ENCODE peak calls at places on chromosomes 16 and 17, in five cellular contexts. B is fibroblast of lung, D is Peyer's patch, H is endothelial cell of umbilical vein, V is transverse colon. R is an unnamed sample.

GRCh38 chr16:29844575-29845331 is 18.3 kb downstream of the CDIPT start:
- DNase-seq in B (peak), D (no peak), H (no peak), V (no peak), R (no peak)

GRCh38 chr17:17645961-17646360 is 35.3 kb upstream of the RAI1 start:
- DNase-seq in B (no peak), D (no peak), H (no peak), V (no peak), R (no peak)

GRCh38 chr17:74190154-74190553 is 13.3 kb upstream of the RPL38 start:
- DNase-seq in B (peak), D (no peak), H (peak), V (no peak), R (no peak)

GRCh38 chr16:70588565-70588964 is 57.8 kb upstream of the IL34 start:
- DNase-seq in B (peak), D (no peak), H (peak), V (no peak), R (no peak)

GRCh38 chr17:3894927-3895343 is 2.1 kb upstream of the CAMKK1 start:
- DNase-seq in B (no peak), D (no peak), H (peak), V (peak), R (no peak)

GRCh38 chr16:87342978-87343752 is 26.0 kb upstream of the C16orf95 start:
- DNase-seq in B (no peak), D (no peak), H (no peak), V (no peak), R (no peak)

GRCh38 chr17:39123627-39124026 is 27.8 kb downstream of the PLXDC1 start:
- DNase-seq in B (no peak), D (no peak), H (no peak), V (no peak), R (no peak)

GRCh38 chr16:52494145-52494544 is 52.8 kb downstream of the TOX3 start:
- DNase-seq in B (no peak), D (no peak), H (no peak), V (no peak), R (no peak)

GRCh38 chr16:29912087-29912486 is 11.8 kb downstream of the ASPHD1 start:
- DNase-seq in B (no peak), D (no peak), H (no peak), V (no peak), R (no peak)

GRCh38 chr16:62249069-62249468 is 212.8 kb upstream of the CDH8 start:
- DNase-seq in B (no peak), D (no peak), H (no peak), V (no peak), R (no peak)

GRCh38 chr16:86375370-86375769 is 135.0 kb upstream of the FOXF1 start:
- DNase-seq in B (peak), D (no peak), H (no peak), V (no peak), R (no peak)

GRCh38 chr16:5349661-5350060 is 252.1 kb upstream of the EEF2KMT start:
- DNase-seq in B (no peak), D (no peak), H (no peak), V (no peak), R (no peak)

GRCh38 chr17:68613739-68614298 is 12.7 kb upstream of the FAM20A start:
- DNase-seq in B (peak), D (no peak), H (peak), V (no peak), R (no peak)

GRCh38 chr17:81553616-81554181 is 1.5 kb upstream of the FAAP100 start:
- DNase-seq in B (peak), D (no peak), H (peak), V (peak), R (no peak)

GRCh38 chr17:40909351-40909750 is 24.3 kb upstream of the KRT20 start:
- DNase-seq in B (peak), D (peak), H (peak), V (peak), R (peak)

GRCh38 chr17:72076678-72077030 is 44.2 kb upstream of the SOX9 start:
- DNase-seq in B (no peak), D (no peak), H (no peak), V (no peak), R (no peak)

GRCh38 chr16:65576631-65577030 is 454.8 kb upstream of the CDH11 start:
- DNase-seq in B (no peak), D (no peak), H (no peak), V (no peak), R (no peak)

DNA sequence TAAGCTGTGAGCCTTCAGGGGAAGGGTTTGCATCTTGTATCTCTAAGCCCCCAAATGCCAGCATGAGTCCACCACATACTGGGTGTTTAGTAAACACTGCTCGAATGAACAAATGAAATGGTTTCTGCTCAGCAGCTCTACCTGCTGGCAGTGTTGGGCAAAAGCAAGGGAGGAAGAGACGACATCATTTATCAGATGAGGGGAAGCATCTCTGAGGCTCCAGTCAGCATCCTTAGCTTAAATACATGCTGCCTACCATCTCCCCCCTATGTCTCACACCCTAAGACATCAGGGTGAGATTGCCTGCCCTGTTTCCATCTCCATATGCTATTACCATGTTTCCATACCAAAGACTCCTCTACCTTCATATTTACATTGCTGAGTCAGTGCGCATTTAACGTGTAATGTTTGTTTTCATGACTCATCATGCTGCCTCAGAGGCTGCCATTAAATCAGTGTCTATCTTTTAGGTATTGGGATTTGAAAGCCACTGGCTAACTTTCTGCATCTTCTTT is 379.8 kb downstream of the UTP18 start:
- DNase-seq in B (no peak), D (no peak), H (no peak), V (no peak), R (no peak)
- TF ChIP-seq CTCF in B (no peak), D (no peak), H (no peak), V (no peak), R (peak)

GRCh38 chr17:7967751-7968150 is 34.7 kb upstream of the GUCY2D start:
- DNase-seq in B (no peak), D (peak), H (no peak), V (no peak), R (no peak)

GRCh38 chr17:7971651-7972050 is 30.8 kb upstream of the GUCY2D start:
- DNase-seq in B (no peak), D (no peak), H (no peak), V (no peak), R (no peak)

GRCh38 chr17:7969434-7969833 is 33.0 kb upstream of the GUCY2D start:
- DNase-seq in B (peak), D (peak), H (no peak), V (no peak), R (no peak)

GRCh38 chr17:7974638-7975131 is 27.7 kb upstream of the GUCY2D start:
- DNase-seq in B (no peak), D (no peak), H (no peak), V (no peak), R (no peak)

DNA sequence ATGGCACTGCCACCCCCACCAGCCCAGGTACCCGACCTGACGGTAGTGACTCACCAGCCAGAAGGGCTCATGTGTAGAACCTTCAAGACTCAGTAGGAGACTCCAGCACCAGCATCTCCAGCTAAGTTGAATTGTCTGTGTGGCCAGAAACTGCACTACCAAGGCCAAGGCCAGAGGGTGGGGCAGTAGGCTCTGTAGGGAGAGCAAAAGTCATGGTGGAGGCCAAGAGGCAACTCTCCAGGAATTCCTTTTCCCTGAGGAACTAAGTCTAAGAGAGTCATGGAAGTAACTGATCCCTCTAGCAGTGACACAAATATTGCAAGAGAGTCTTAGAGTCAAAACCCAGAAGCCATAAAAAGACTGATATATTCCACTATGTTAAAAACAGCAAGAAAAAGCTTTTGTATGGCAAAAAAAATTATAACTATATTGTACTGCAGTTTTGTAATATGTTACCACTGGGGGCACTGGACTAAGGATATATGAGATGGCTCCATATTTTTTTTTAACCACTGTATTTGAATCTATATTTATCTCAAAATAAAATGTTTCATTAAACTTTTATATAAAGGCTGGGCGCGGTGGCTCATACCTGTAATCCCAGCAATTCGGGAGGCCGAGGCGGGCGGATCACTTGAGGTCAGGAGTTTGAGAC is 30.2 kb upstream of the GUCY2D start:
- DNase-seq in B (peak), D (no peak), H (no peak), V (no peak), R (no peak)
- TF ChIP-seq CTCF in B (peak), D (no peak), H (no peak), V (no peak), R (peak)

DNA sequence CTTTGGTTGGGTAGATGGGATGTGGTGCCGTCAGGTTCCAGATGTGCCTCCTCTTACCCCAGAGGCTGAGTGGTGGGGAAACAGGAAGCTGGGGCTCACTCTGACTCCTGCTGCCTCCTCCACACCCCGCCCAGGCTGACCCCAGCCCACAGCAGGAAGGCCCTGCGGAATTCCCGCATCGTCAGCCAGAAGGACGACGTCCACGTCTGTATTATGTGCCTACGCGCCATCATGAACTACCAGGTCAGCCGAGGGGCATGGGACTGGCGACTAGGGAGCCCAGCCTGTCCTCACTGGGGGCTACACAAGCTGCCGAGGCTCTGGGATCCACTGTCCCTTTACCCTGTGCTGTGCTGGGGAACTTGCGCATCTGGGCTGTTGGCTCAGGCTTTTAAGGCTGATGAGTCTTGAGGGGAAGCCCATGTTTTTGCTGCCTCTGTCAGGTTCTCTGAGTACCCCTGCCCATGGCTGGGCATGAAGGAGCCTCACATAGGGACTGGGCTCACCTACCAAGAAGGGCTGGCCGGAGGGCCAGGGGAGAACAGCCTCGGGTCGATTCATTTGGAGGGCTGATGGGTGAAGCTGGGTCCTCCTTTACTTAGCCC is 14.4 kb downstream of the FMNL1 start:
- DNase-seq in B (no peak), D (no peak), H (no peak), V (no peak), R (no peak)
- TF ChIP-seq CTCF in B (no peak), D (peak), H (no peak), V (peak), R (peak)

GRCh38 chr16:425740-426114 is 278 bp downstream of the RAB11FIP3 start:
- DNase-seq in B (no peak), D (no peak), H (no peak), V (no peak), R (no peak)

GRCh38 chr16:424623-425081 is 797 bp upstream of the RAB11FIP3 start:
- DNase-seq in B (peak), D (peak), H (peak), V (peak), R (no peak)

GRCh38 chr16:424033-424622 is 1.3 kb upstream of the RAB11FIP3 start:
- DNase-seq in B (peak), D (peak), H (peak), V (peak), R (no peak)

GRCh38 chr16:426115-426905 is 861 bp downstream of the RAB11FIP3 start:
- DNase-seq in B (peak), D (no peak), H (peak), V (peak), R (no peak)

DNA sequence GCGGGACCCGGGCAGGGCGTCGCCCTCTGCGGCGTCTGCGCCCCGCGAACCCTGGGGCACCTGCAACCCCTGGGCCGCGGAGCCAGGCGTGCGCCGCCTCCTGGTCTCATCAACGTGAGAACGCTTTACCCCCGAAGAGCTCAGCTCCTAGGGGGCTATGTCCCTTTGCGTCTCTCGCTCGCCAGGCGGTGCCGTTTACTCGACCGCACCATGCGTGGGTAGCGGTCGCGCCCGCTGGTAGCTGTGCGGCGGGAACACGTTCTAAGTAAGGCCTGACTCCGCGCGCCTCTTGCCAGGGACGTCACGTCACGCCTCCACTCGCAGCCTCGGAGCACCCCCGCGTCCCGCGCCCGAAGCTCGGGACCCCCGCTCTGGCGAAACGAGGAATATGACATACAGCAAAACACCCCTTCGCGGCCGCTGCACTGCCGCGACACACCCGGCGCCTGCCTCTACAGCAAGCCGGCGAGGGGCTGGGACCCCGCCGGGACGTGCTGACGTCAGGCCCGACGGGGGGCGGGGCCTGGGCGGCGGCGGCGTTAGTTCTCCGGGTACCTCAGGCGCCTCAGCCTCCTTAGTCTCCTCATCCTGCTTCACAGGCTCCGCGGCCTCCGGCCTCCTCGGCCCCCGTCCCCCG is at the start of gene RAB11FIP3:
- DNase-seq in B (peak), D (peak), H (peak), V (peak), R (peak)
- TF ChIP-seq CTCF in B (peak), D (peak), H (peak), V (peak), R (peak)

GRCh38 chr16:55703003-55704001 is 47.5 kb downstream of the SLC6A2 start:
- DNase-seq in B (peak), D (no peak), H (peak), V (no peak), R (no peak)

GRCh38 chr16:55699616-55700015 is 43.8 kb downstream of the SLC6A2 start:
- DNase-seq in B (no peak), D (no peak), H (no peak), V (no peak), R (no peak)

GRCh38 chr16:55700067-55700466 is 44.3 kb downstream of the SLC6A2 start:
- DNase-seq in B (no peak), D (no peak), H (no peak), V (no peak), R (no peak)

GRCh38 chr16:55700961-55701360 is 45.2 kb downstream of the SLC6A2 start:
- DNase-seq in B (no peak), D (no peak), H (no peak), V (no peak), R (no peak)

GRCh38 chr16:55701442-55702319 is 45.9 kb downstream of the SLC6A2 start:
- DNase-seq in B (peak), D (peak), H (peak), V (peak), R (no peak)
- TF ChIP-seq CTCF in B (peak), D (peak), H (peak), V (peak), R (peak)

GRCh38 chr16:23729503-23730424 is 16.7 kb upstream of the ERN2 start:
- DNase-seq in B (peak), D (peak), H (no peak), V (peak), R (no peak)

GRCh38 chr16:23724438-23725131 is 11.6 kb upstream of the ERN2 start:
- DNase-seq in B (peak), D (no peak), H (no peak), V (no peak), R (no peak)

GRCh38 chr16:23726710-23727109 is 13.7 kb upstream of the ERN2 start:
- DNase-seq in B (no peak), D (no peak), H (no peak), V (no peak), R (no peak)

DNA sequence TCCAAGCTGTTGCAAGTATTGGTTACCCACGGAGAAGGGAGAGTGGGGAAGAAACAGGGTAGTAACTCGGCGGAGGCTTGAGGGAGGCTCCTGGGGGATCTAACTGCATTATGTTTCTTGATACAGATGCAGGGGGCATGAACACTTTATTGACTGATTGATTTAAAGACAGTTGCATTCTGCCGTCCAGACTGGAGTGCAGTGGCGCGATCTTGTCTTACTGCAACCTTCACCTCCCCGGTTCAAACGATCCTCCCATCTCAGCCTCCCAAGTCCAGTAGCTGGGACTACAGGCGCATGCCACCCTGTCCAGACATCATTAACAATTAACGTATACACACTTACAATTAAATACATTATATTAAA is 15.1 kb upstream of the ERN2 start:
- DNase-seq in B (no peak), D (no peak), H (no peak), V (no peak), R (peak)
- TF ChIP-seq CTCF in B (no peak), D (no peak), H (no peak), V (no peak), R (peak)

DNA sequence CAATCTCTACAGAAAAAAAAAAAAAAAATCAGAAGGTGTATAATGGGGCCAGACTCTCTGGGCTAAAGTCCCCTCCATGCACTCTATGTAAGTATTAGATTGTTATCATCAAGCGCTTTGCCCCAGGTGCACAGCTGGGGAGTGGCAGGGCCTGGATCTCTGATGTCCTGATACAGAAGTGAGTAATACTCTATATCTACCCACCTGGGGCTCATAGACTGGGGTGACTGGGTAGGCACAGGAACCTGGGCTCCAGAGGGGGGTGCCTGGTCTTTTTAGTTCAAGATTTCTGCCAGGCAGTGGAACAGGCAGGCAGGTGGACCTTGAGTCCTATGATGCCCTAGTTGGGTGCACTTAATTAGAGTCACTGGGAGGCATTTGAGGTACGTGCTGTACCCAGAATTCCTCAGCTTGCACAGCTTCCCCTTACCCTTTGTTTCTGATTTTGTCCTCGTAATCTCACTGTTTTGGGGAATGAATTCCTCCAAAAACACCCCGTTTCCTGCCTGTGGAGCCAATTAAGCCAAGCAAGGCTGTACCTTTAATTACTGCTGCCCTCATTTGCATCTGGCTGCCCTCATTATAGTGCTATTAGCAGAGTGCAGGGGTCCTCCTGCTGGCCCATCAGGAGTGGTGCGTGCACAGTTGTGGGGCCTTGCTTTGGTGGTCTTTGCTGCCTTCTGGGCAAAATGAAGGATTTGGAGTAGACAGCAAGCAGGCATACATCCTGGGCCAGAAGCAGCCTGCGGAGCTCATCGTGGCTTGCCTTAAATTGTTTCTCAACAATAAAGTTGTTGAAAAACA is 239.0 kb downstream of the SNX29 start:
- DNase-seq in B (no peak), D (peak), H (no peak), V (no peak), R (no peak)
- TF ChIP-seq CTCF in B (peak), D (no peak), H (peak), V (no peak), R (peak)

DNA sequence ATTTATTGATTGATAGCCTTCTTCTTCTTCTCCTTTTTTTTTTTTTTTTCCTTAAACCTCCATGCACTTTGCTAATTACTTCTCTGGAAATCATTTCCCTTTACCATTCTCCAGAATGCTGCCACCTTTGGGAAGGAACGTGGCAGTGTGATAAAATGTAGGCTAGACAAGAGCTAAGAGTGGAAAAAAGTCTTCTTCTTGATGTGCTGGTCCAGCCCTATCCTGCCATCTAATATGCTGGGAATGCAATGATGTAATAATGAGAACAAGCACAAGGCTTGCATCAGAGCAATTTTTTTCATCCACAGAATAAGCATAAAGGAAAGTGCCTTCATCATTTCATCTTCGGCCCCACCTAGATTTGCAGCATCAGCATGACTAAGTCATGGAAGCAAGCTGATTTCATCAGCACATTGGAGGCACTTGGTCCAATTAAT is 128.7 kb upstream of the ZFHX3 start:
- DNase-seq in B (peak), D (no peak), H (peak), V (no peak), R (no peak)
- TF ChIP-seq CTCF in B (peak), D (no peak), H (peak), V (no peak), R (peak)

GRCh38 chr16:10078541-10078949 is 103.7 kb downstream of the GRIN2A start:
- DNase-seq in B (no peak), D (no peak), H (no peak), V (no peak), R (no peak)
- TF ChIP-seq CTCF in B (no peak), D (no peak), H (no peak), V (no peak), R (peak)

R was measured in type B pancreatic cell.